ENCODE peak calls at places on chromosomes 16 and 17, in nine cellular contexts. A, I, J, H, X, S, Z, G and K are unnamed samples.

GRCh38 chr17:66829883-66830282 is 5.0 kb upstream of the CACNG5 start:
- DNase-seq in A (no peak), I (no peak), J (no peak), H (no peak), X (no peak), S (no peak), Z (no peak), G (no peak), K (no peak)

GRCh38 chr17:76585649-76586593 is at the start of gene ST6GALNAC2:
- DNase-seq in A (no peak), I (no peak), J (peak), H (no peak), X (peak), S (no peak), Z (peak), G (no peak), K (peak)

GRCh38 chr17:83064021-83064731 is 15.2 kb upstream of the METRNL start:
- DNase-seq in A (no peak), I (no peak), J (no peak), H (no peak), X (no peak), S (no peak), Z (no peak), G (no peak), K (no peak)

GRCh38 chr17:80065478-80066170 is 29.2 kb downstream of the CCDC40 start:
- DNase-seq in A (no peak), I (no peak), J (no peak), H (no peak), X (no peak), S (no peak), Z (no peak), G (no peak), K (no peak)

GRCh38 chr16:27690604-27691003 is 140.7 kb downstream of the KATNIP start:
- DNase-seq in A (no peak), I (peak), J (peak), H (peak), X (peak), S (peak), Z (peak), G (no peak), K (peak)

GRCh38 chr16:477758-478157 is 49.8 kb upstream of the CAPN15 start:
- DNase-seq in A (no peak), I (no peak), J (no peak), H (no peak), X (no peak), S (no peak), Z (no peak), G (no peak), K (peak)

GRCh38 chr17:41647940-41648410 is 23.6 kb upstream of the KRT17 start:
- DNase-seq in A (peak), I (peak), J (peak), H (peak), X (peak), S (peak), Z (peak), G (no peak), K (peak)

GRCh38 chr17:64648234-64648633 is 13.9 kb downstream of the SMURF2 start:
- DNase-seq in A (no peak), I (no peak), J (no peak), H (no peak), X (no peak), S (no peak), Z (no peak), G (no peak), K (no peak)

GRCh38 chr16:72853575-72853974 is 194.4 kb downstream of the ZFHX3 start:
- DNase-seq in A (no peak), I (no peak), J (no peak), H (no peak), X (no peak), S (no peak), Z (no peak), G (no peak), K (no peak)

GRCh38 chr17:36949461-36949927 is 740 bp downstream of the AATF start:
- DNase-seq in A (no peak), I (no peak), J (no peak), H (peak), X (no peak), S (no peak), Z (no peak), G (no peak), K (peak)

DNA sequence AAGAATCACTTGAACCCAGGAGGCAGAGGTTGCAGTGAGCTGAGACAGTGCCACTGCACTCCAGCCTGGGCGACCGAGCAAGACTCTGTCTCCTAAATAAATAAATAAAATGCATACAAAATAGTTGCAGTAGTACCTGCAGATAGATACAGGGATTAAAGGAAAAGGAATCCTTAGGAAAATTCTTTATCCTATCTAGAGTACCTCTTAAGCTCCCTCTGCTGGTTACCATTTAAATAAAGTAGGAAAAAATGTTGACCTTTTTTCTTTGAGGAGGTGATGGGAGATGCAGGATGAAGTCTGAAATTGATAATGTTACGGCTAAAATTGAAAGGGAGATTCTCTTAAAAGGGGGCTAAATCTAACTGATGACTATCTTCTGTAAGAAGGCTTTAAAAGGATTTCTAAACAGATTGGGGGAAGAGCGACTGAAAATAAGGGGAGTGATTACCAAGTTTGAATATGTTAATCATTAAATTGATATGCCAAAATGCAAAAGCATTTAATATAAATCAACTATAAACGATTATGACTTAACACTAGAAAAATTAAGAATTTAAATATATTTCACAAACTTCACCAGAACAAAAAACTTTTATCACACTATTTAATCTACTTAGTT is 29.4 kb downstream of the C16orf87 start:
- DNase-seq in A (no peak), I (no peak), J (peak), H (peak), X (no peak), S (no peak), Z (no peak), G (no peak), K (no peak)
- TF ChIP-seq CTCF in A (peak), I (peak), J (peak), H (peak), X (peak), S (peak), Z (peak), G (peak), K (peak)

DNA sequence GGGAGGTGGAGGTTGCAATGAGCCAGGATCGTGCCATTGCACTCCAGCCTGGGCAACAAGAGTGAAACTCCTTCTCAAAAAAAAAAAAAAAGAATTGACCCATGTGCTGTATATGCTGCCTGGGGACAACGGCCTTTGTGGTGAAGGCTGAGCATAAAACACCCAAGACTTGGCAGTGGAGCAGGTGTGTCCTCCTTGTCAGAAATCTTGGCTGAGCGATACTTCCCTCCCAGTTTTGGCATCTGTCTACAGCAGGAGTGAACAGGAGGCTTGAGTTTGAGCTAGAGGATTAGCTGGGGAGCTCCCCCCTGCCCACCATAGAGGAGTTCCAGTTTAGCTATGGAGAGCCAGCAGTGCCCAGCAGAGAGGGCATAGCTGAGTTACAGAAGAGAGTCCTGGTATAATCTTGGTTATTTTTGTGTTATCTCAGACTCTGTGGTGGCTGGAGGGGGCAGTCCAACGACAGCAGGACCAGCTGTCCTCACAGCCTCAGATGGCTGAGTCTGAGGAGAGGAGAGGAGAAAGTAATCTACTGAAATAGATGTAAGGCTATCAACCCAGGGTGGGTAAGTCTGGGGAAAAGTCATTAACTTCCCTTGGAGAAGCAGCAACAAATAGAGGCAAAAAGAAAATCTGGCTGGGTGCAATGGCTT is 18.4 kb downstream of the SP2 start:
- DNase-seq in A (no peak), I (no peak), J (no peak), H (no peak), X (no peak), S (no peak), Z (no peak), G (no peak), K (no peak)
- TF ChIP-seq CTCF in A (no peak), I (no peak), J (no peak), H (no peak), X (no peak), S (no peak), Z (no peak), G (no peak), K (no peak)

GRCh38 chr17:75069783-75070182 is 18.0 kb upstream of the SLC16A5 start:
- DNase-seq in A (no peak), I (no peak), J (no peak), H (peak), X (no peak), S (no peak), Z (no peak), G (no peak), K (peak)
- TF ChIP-seq CTCF in A (no peak), I (peak), J (peak), H (peak), X (no peak), S (peak), Z (no peak), G (peak), K (peak)

DNA sequence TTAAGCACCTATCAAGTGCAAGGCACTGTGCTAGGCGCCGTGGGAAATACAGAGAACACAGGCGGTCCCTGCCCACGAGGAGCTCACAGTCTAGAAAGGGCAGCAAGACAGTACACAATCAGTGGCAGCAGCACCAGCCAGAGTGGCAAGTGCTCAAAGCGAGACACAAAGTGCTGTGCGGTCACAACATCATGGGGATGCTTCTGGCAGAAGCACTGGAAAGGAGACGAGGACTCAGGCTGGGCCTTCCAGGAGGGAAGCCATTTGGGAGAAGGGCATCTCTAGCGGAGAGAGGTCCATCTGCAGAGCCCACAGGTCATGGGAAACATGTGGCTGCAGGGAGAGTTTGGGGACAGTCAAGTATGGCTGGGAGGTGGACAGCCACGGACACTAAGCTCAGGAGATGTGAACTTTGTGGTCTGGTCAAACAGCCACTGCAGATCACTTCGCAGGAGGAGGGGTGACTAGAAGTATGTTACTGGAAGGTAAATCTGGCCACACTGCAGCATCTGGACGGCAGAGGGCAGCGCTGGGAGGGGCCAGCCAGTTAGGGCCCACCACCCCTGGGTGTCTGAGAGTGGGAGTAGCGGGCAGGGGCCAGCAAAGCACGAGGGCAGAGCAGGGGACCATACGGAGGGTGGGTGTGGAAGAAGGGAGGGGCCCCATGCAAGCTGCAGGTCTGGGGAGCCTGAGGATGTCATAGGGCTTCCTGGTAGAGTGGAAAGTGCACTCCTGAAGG is 71.1 kb downstream of the N4BP1 start:
- DNase-seq in A (no peak), I (no peak), J (peak), H (no peak), X (no peak), S (no peak), Z (peak), G (no peak), K (no peak)
- TF ChIP-seq CTCF in A (no peak), I (peak), J (peak), H (peak), X (peak), S (peak), Z (no peak), G (peak), K (peak)

GRCh38 chr16:78058165-78058564 is 35.8 kb downstream of the CLEC3A start:
- DNase-seq in A (no peak), I (no peak), J (no peak), H (no peak), X (no peak), S (no peak), Z (no peak), G (no peak), K (no peak)
- TF ChIP-seq CTCF in A (no peak), I (no peak), J (no peak), H (no peak), X (no peak), S (no peak), Z (no peak), G (no peak), K (no peak)